ENCODE peak calls at places on chromosomes 3 and 15, in six cellular contexts. F is RWPE2, N is glutamatergic neuron, Q is HFFc6, Z is esophagus muscularis mucosa, U is lower lobe of right lung. X is an unnamed sample.

GRCh38 chr3:150227839-150228238 is 180.3 kb upstream of the TSC22D2 start:
- DNase-seq in F (no peak), N (peak), Q (peak), Z (no peak), U (no peak), X (no peak)

GRCh38 chr3:127418560-127419099 is 130.8 kb upstream of the PRR20G start:
- DNase-seq in F (no peak), N (no peak), Q (no peak), Z (no peak), U (no peak), X (no peak)

GRCh38 chr3:130849111-130849552 is 44.8 kb upstream of the ATP2C1 start:
- DNase-seq in F (no peak), N (no peak), Q (no peak), Z (no peak), U (peak), X (no peak)

GRCh38 chr3:151383956-151384355 is 597 bp downstream of the P2RY12 start:
- DNase-seq in F (no peak), N (no peak), Q (no peak), Z (no peak), U (no peak), X (no peak)

GRCh38 chr15:90913398-90913944 is 10.4 kb downstream of the MAN2A2 start:
- DNase-seq in F (no peak), N (no peak), Q (no peak), Z (no peak), U (peak), X (no peak)

GRCh38 chr15:76991741-76992645 is 2.9 kb upstream of the PSTPIP1 start:
- DNase-seq in F (peak), N (no peak), Q (no peak), Z (no peak), U (peak), X (peak)

GRCh38 chr15:90907838-90908507 is 4.9 kb downstream of the MAN2A2 start:
- DNase-seq in F (no peak), N (no peak), Q (no peak), Z (no peak), U (no peak), X (no peak)

GRCh38 chr3:61237858-61238257 is 13.4 kb downstream of the FHIT start:
- DNase-seq in F (no peak), N (no peak), Q (no peak), Z (no peak), U (no peak), X (no peak)

GRCh38 chr3:99674086-99674789 is 35.8 kb downstream of the COL8A1 start:
- DNase-seq in F (no peak), N (no peak), Q (peak), Z (no peak), U (no peak), X (no peak)

GRCh38 chr15:78049691-78050440 is 27.6 kb downstream of the TBC1D2B start:
- DNase-seq in F (no peak), N (no peak), Q (peak), Z (no peak), U (peak), X (no peak)

GRCh38 chr3:171807806-171808205 is 2.5 kb downstream of the PLD1 start:
- DNase-seq in F (no peak), N (no peak), Q (no peak), Z (no peak), U (no peak), X (no peak)

GRCh38 chr15:47965297-47965696 is 155.5 kb upstream of the SLC24A5 start:
- DNase-seq in F (no peak), N (no peak), Q (no peak), Z (no peak), U (no peak), X (no peak)

GRCh38 chr3:33636125-33636855 is 81.8 kb downstream of the CLASP2 start:
- DNase-seq in F (no peak), N (no peak), Q (peak), Z (no peak), U (no peak), X (no peak)

GRCh38 chr3:129195731-129196256 is 12.1 kb upstream of the CNBP start:
- DNase-seq in F (peak), N (no peak), Q (peak), Z (no peak), U (no peak), X (no peak)

GRCh38 chr3:172077197-172077734 is 37.9 kb downstream of the FNDC3B start:
- DNase-seq in F (no peak), N (no peak), Q (no peak), Z (no peak), U (no peak), X (no peak)

GRCh38 chr15:70504305-70504951 is 258.9 kb downstream of the UACA start:
- DNase-seq in F (no peak), N (no peak), Q (peak), Z (no peak), U (peak), X (peak)

GRCh38 chr3:165443664-165444063 is 247.5 kb upstream of the SLITRK3 start:
- DNase-seq in F (no peak), N (no peak), Q (no peak), Z (no peak), U (no peak), X (no peak)

GRCh38 chr3:23263796-23264195 is 60.7 kb downstream of the UBE2E2 start:
- DNase-seq in F (no peak), N (no peak), Q (peak), Z (no peak), U (no peak), X (no peak)

GRCh38 chr3:38227989-38228388 is 37.6 kb upstream of the SLC22A13 start:
- DNase-seq in F (no peak), N (no peak), Q (peak), Z (no peak), U (no peak), X (no peak)

GRCh38 chr15:66834863-66835557 is 133.0 kb downstream of the SMAD6 start:
- DNase-seq in F (peak), N (no peak), Q (no peak), Z (no peak), U (peak), X (no peak)

GRCh38 chr3:196193738-196194541 is 17.3 kb downstream of the ZDHHC19 start:
- DNase-seq in F (no peak), N (no peak), Q (no peak), Z (no peak), U (peak), X (no peak)

GRCh38 chr15:23857028-23857641 is 170.0 kb upstream of the NDN start:
- DNase-seq in F (no peak), N (peak), Q (no peak), Z (no peak), U (peak), X (no peak)

GRCh38 chr3:76685858-76686257 is 354.0 kb upstream of the ROBO2 start:
- DNase-seq in F (no peak), N (no peak), Q (no peak), Z (no peak), U (no peak), X (no peak)

GRCh38 chr3:193872265-193872753 is 263.6 kb upstream of the HES1 start:
- DNase-seq in F (peak), N (no peak), Q (peak), Z (no peak), U (no peak), X (no peak)

GRCh38 chr3:140470962-140471361 is 206.9 kb upstream of the TRIM42 start:
- DNase-seq in F (no peak), N (peak), Q (no peak), Z (no peak), U (no peak), X (no peak)

GRCh38 chr3:129463736-129464135 is 23.7 kb downstream of the IFT122 start:
- DNase-seq in F (no peak), N (no peak), Q (no peak), Z (no peak), U (no peak), X (no peak)

GRCh38 chr15:67097893-67098740 is 32.7 kb downstream of the SMAD3 start:
- DNase-seq in F (no peak), N (no peak), Q (peak), Z (no peak), U (no peak), X (no peak)

GRCh38 chr15:65937046-65937445 is 67.8 kb downstream of the RAB11A start:
- DNase-seq in F (no peak), N (no peak), Q (no peak), Z (no peak), U (no peak), X (no peak)

GRCh38 chr15:29740692-29741311 is 81.5 kb downstream of the TJP1 start:
- DNase-seq in F (no peak), N (no peak), Q (no peak), Z (no peak), U (no peak), X (no peak)

GRCh38 chr3:118960876-118961275 is 73.8 kb downstream of the IGSF11 start:
- DNase-seq in F (no peak), N (no peak), Q (no peak), Z (no peak), U (no peak), X (no peak)

GRCh38 chr3:67402873-67403272 is 251.5 kb downstream of the SUCLG2 start:
- DNase-seq in F (no peak), N (no peak), Q (no peak), Z (no peak), U (no peak), X (no peak)

GRCh38 chr3:125110876-125111480 is 55.2 kb upstream of the HEG1 start:
- DNase-seq in F (no peak), N (no peak), Q (no peak), Z (no peak), U (no peak), X (no peak)

GRCh38 chr3:189148090-189148507 is 23.7 kb upstream of the TPRG1 start:
- DNase-seq in F (no peak), N (peak), Q (peak), Z (no peak), U (no peak), X (no peak)
- TF ChIP-seq CTCF in F (peak), N (peak), Q (peak), Z (peak), U (peak), X (peak)

GRCh38 chr3:160720123-160720746 is 35.8 kb upstream of the PPM1L start:
- DNase-seq in F (no peak), N (no peak), Q (no peak), Z (no peak), U (no peak), X (no peak)
- TF ChIP-seq CTCF in F (no peak), N (no peak), Q (peak), Z (no peak), U (no peak), X (no peak)

GRCh38 chr3:46705022-46705530 is 3.9 kb downstream of the TMIE start:
- DNase-seq in F (peak), N (peak), Q (peak), Z (no peak), U (peak), X (peak)

GRCh38 chr3:46706771-46707582 is 5.8 kb downstream of the TMIE start:
- DNase-seq in F (peak), N (peak), Q (no peak), Z (no peak), U (peak), X (peak)

GRCh38 chr3:46708401-46709146 is 7.4 kb downstream of the TMIE start:
- DNase-seq in F (peak), N (no peak), Q (no peak), Z (no peak), U (peak), X (no peak)

GRCh38 chr3:46707601-46708011 is 6.4 kb downstream of the TMIE start:
- DNase-seq in F (peak), N (peak), Q (no peak), Z (no peak), U (peak), X (no peak)

GRCh38 chr3:46705751-46706572 is 4.8 kb downstream of the TMIE start:
- DNase-seq in F (peak), N (peak), Q (peak), Z (no peak), U (peak), X (peak)
- TF ChIP-seq CTCF in F (no peak), N (no peak), Q (no peak), Z (no peak), U (no peak), X (peak)

DNA sequence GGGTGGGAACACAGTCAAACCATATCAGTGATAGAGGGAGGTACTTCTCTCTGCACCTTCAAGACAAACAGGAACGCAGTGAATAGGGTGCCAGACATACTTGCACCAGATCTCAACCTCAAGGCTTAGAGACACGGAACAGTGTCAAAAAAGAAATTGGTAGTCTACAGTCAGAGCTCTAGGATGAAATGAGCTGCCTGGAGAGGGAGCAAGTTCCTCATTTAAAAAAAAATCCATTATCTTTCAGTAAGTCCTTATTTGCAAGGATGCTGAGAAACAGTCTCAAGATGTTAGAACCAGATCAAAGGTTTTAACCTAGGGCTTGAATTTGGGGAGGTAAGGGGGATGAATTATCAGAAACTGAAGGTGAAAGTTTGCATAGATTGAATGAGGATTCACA is 20.2 kb upstream of the LMCD1 start:
- DNase-seq in F (no peak), N (no peak), Q (no peak), Z (no peak), U (no peak), X (no peak)
- TF ChIP-seq CTCF in F (no peak), N (no peak), Q (peak), Z (peak), U (no peak), X (peak)

GRCh38 chr3:81660036-81660435 is 101.4 kb downstream of the GBE1 start:
- DNase-seq in F (no peak), N (no peak), Q (no peak), Z (no peak), U (no peak), X (no peak)
- TF ChIP-seq CTCF in F (no peak), N (no peak), Q (no peak), Z (no peak), U (no peak), X (no peak)